ENCODE peak calls at places on chromosomes 3 and 15, in five cellular contexts. N is heart left ventricle, R is astrocyte of the spinal cord, V is cardiac muscle cell, G is HFF-Myc. O is an unnamed sample.

GRCh38 chr15:66255293-66255676 is 1.7 kb upstream of the MEGF11 start:
- DNase-seq in N (no peak), V (no peak), G (no peak), R (no peak), O (no peak)

GRCh38 chr3:39809181-39809994 is at the start of gene MYRIP:
- DNase-seq in N (peak; percentile 55), R (no peak), V (peak; percentile 91), G (no peak), O (peak; percentile 91)

GRCh38 chr15:34359416-34359815 is 7.6 kb downstream of the LPCAT4 start:
- DNase-seq in N (no peak), G (no peak), V (no peak), R (no peak), O (peak; percentile 47)

GRCh38 chr15:28975766-28976179 is 90.0 kb downstream of the APBA2 start:
- DNase-seq in N (no peak), G (no peak), R (peak; percentile 59), V (peak; percentile 72), O (no peak)

GRCh38 chr3:153130312-153130977 is 31.6 kb upstream of the RAP2B start:
- DNase-seq in R (peak; percentile 83), G (no peak), V (no peak), N (no peak), O (no peak)

GRCh38 chr3:188220988-188221818 is 67.2 kb downstream of the LPP start:
- DNase-seq in N (peak; percentile 76), R (peak; percentile 68), V (no peak), G (no peak), O (no peak)

GRCh38 chr3:28347374-28348285 is 891 bp upstream of the ZCWPW2 start:
- DNase-seq in G (no peak), R (peak; percentile 7), N (no peak), V (no peak), O (no peak)

GRCh38 chr15:80450811-80451321 is 46.7 kb downstream of the ARNT2 start:
- DNase-seq in R (peak; percentile 92), G (no peak), N (no peak), V (no peak), O (peak; percentile 71)

GRCh38 chr3:142873569-142873968 is 15.3 kb downstream of the PCOLCE2 start:
- DNase-seq in N (no peak), R (no peak), G (no peak), V (no peak), O (no peak)

GRCh38 chr15:35522061-35522460 is 23.9 kb downstream of the DPH6 start:
- DNase-seq in V (no peak), G (no peak), N (no peak), R (no peak), O (no peak)

GRCh38 chr3:112086018-112086854 is at the start of gene C3orf52:
- DNase-seq in G (no peak), N (peak; percentile 90), V (peak; percentile 90), R (peak; percentile 86), O (peak; percentile 94)

GRCh38 chr3:111884411-111885018 is 25.4 kb downstream of the PHLDB2 start:
- DNase-seq in R (no peak), N (peak; percentile 65), G (no peak), V (no peak), O (no peak)

GRCh38 chr3:93983408-93983807 is 3.5 kb downstream of the ARL13B start:
- DNase-seq in R (no peak), N (no peak), V (no peak), G (no peak), O (no peak)

GRCh38 chr3:184174646-184175492 is at the start of gene AP2M1:
- DNase-seq in G (peak; percentile 96), N (peak; percentile 99), V (peak; percentile 99), R (peak; percentile 99), O (peak; percentile 99)

GRCh38 chr3:4207672-4208071 is 95.5 kb upstream of the SETMAR start:
- DNase-seq in N (no peak), G (no peak), V (no peak), R (no peak), O (no peak)

GRCh38 chr3:13121553-13122001 is 48.3 kb upstream of the IQSEC1 start:
- DNase-seq in V (peak; percentile 62), R (no peak), N (no peak), G (no peak), O (no peak)

GRCh38 chr3:52130966-52131637 is 23.1 kb downstream of the POC1A start:
- DNase-seq in V (no peak), R (no peak), G (no peak), N (no peak), O (no peak)

GRCh38 chr3:154932633-154933032 is 147.5 kb upstream of the MME start:
- DNase-seq in N (no peak), G (no peak), V (no peak), R (no peak), O (no peak)

GRCh38 chr15:101439285-101439919 is 50.1 kb downstream of the PCSK6 start:
- DNase-seq in V (no peak), N (no peak), G (no peak), R (no peak), O (no peak)

GRCh38 chr3:53796161-53796560 is 50.1 kb downstream of the CHDH start:
- DNase-seq in N (peak; percentile 78), V (peak; percentile 82), R (no peak), G (no peak), O (peak; percentile 65)

GRCh38 chr3:127056281-127056680 is 73.4 kb downstream of the PLXNA1 start:
- DNase-seq in G (no peak), R (no peak), V (no peak), N (no peak), O (peak; percentile 46)

GRCh38 chr3:196640501-196640968 is 1.0 kb downstream of the NRROS start:
- DNase-seq in R (no peak), N (no peak), V (no peak), G (no peak), O (peak; percentile 63)

GRCh38 chr3:143095813-143096212 is 23.8 kb upstream of the CHST2 start:
- DNase-seq in G (no peak), N (no peak), R (no peak), V (no peak), O (no peak)

GRCh38 chr3:102057781-102058421 is 208.6 kb downstream of the NFKBIZ start:
- DNase-seq in R (no peak), V (no peak), N (no peak), G (no peak), O (no peak)

GRCh38 chr15:74537736-74538135 is 3.3 kb upstream of the ARID3B start:
- DNase-seq in N (no peak), V (no peak), R (no peak), G (no peak), O (no peak)

GRCh38 chr3:127299276-127299675 is 11.4 kb upstream of the PRR20G start:
- DNase-seq in R (no peak), G (no peak), V (no peak), N (peak; percentile 35), O (no peak)

GRCh38 chr3:31356941-31357340 is 175.8 kb upstream of the STT3B start:
- DNase-seq in V (no peak), G (no peak), R (peak; percentile 40), N (peak; percentile 27), O (peak; percentile 86)
- TF ChIP-seq CTCF in V (no peak), G (no peak), R (no peak), N (no peak), O (no peak)

GRCh38 chr3:178072931-178073330 is 463.3 kb upstream of the KCNMB2 start:
- DNase-seq in G (no peak), V (no peak), R (no peak), N (no peak), O (no peak)
- H3K4me3 ChIP-seq in G (no peak overlapping the region), V (no peak overlapping the region), R (no peak overlapping the region), N (no peak overlapping the region), O (no peak overlapping the region)

GRCh38 chr3:139236336-139236735 is 107.5 kb upstream of the MRPS22 start:
- DNase-seq in G (no peak), V (no peak), N (no peak), R (no peak), O (no peak)

GRCh38 chr3:139238281-139239030 is 105.4 kb upstream of the MRPS22 start:
- DNase-seq in N (no peak), G (no peak), V (no peak), R (no peak), O (no peak)

GRCh38 chr3:139241783-139242182 is 102.0 kb upstream of the MRPS22 start:
- DNase-seq in R (no peak), V (no peak), N (no peak), G (no peak), O (no peak)
- TF ChIP-seq CTCF in R (peak; percentile 6), V (no peak), N (no peak), G (no peak), O (no peak)

DNA sequence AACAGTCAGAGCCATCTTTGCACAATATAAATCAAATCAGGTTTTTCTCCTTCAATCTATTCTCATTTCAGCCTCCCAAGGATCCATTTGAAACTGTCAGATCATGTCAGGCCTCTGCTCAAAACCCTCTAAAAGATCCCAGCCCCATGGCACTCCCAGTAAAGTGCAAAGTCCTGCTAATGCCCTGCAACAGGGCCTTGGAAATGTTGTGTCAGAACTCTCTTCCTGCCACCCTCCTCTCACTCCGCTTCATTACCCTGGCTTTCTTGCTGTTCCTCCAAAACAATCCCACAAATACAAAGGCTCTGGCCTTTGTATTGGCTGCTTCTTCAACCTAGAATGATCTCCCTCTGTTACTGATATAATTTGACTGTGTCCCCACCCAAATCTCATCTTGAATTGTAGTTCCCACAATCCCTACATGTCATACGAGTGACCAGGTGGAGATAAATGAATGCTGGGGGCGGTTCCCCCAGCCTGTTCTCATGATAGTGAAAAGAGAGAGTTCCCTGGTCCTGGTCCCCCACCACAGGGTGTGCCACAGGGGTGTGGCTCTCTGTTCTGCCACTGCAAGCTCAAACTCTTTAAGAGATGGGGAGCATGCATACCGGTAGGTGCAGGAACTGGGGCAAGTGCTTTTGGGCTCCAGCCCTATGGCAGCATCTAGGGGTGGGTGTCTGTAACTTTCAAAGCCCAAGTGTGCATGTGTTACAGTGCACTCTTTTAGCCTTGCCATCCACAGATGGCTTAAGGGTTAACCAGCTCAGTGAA is 22.9 kb upstream of the TRA2B start:
- DNase-seq in R (no peak), V (no peak), N (no peak), G (no peak), O (no peak)
- H3K4me3 ChIP-seq in R (no peak overlapping the region), V (no peak overlapping the region), N (no peak overlapping the region), G (no peak overlapping the region), O (peak overlapping the region; percentile 16)